ENCODE peak calls at places on chromosomes 3 and 15, in four cellular contexts. One of them, this sample, is unnamed.

GRCh38 chr3:23864954-23865353 is 51.8 kb downstream of the NKIRAS1 start:
- DNase-seq in upper lobe of right lung: no peak
- DNase-seq in SJSA1: no peak
- DNase-seq in CD8-positive, alpha-beta memory T cell: no peak
- DNase-seq in this sample: no peak

GRCh38 chr3:192920406-192920805 is 2.8 kb upstream of the MB21D2 start:
- DNase-seq in SJSA1: no peak
- DNase-seq in CD8-positive, alpha-beta memory T cell: no peak
- DNase-seq in upper lobe of right lung: no peak
- DNase-seq in this sample: no peak

GRCh38 chr3:160473233-160473632 is 23.6 kb upstream of the TRIM59 start:
- DNase-seq in CD8-positive, alpha-beta memory T cell: no peak
- DNase-seq in upper lobe of right lung: no peak
- DNase-seq in SJSA1: no peak
- DNase-seq in this sample: no peak

GRCh38 chr15:90388462-90389182 is 580 bp downstream of the IQGAP1 start:
- DNase-seq in CD8-positive, alpha-beta memory T cell: no peak
- DNase-seq in upper lobe of right lung: peak; percentile 90
- DNase-seq in SJSA1: peak; percentile 77
- DNase-seq in this sample: peak; percentile 90

GRCh38 chr3:60147249-60147648 is 1097.4 kb upstream of the CFAP20DC start:
- DNase-seq in CD8-positive, alpha-beta memory T cell: no peak
- DNase-seq in upper lobe of right lung: no peak
- DNase-seq in SJSA1: no peak
- DNase-seq in this sample: no peak

GRCh38 chr15:66993874-66994696 is 71.3 kb upstream of the SMAD3 start:
- DNase-seq in CD8-positive, alpha-beta memory T cell: no peak
- DNase-seq in SJSA1: no peak
- DNase-seq in upper lobe of right lung: no peak
- DNase-seq in this sample: no peak

GRCh38 chr3:86104154-86104553 is 886.8 kb downstream of the VGLL3 start:
- DNase-seq in upper lobe of right lung: no peak
- DNase-seq in SJSA1: no peak
- DNase-seq in CD8-positive, alpha-beta memory T cell: no peak
- DNase-seq in this sample: no peak

GRCh38 chr15:22887157-22887951 is 48.9 kb downstream of the NIPA2 start:
- DNase-seq in upper lobe of right lung: no peak
- DNase-seq in CD8-positive, alpha-beta memory T cell: no peak
- DNase-seq in SJSA1: peak; percentile 61
- DNase-seq in this sample: no peak

GRCh38 chr15:43492266-43492665 is 690 bp downstream of the TP53BP1 start:
- DNase-seq in SJSA1: no peak
- DNase-seq in CD8-positive, alpha-beta memory T cell: no peak
- DNase-seq in upper lobe of right lung: no peak
- DNase-seq in this sample: no peak

GRCh38 chr3:72310028-72310987 is 525.4 kb upstream of the PROK2 start:
- DNase-seq in SJSA1: peak; percentile 90
- DNase-seq in CD8-positive, alpha-beta memory T cell: peak; percentile 17
- DNase-seq in upper lobe of right lung: no peak
- DNase-seq in this sample: no peak

GRCh38 chr3:146164951-146165350 is 4.0 kb upstream of the PLOD2 start:
- DNase-seq in upper lobe of right lung: no peak
- DNase-seq in CD8-positive, alpha-beta memory T cell: no peak
- DNase-seq in SJSA1: no peak
- DNase-seq in this sample: no peak

GRCh38 chr15:65032823-65033537 is 3.5 kb upstream of the MTFMT start:
- DNase-seq in SJSA1: peak; percentile 79
- DNase-seq in upper lobe of right lung: peak; percentile 84
- DNase-seq in CD8-positive, alpha-beta memory T cell: peak; percentile 34
- DNase-seq in this sample: no peak

GRCh38 chr15:91348812-91349500 is 248.9 kb downstream of the SV2B start:
- DNase-seq in CD8-positive, alpha-beta memory T cell: no peak
- DNase-seq in SJSA1: no peak
- DNase-seq in upper lobe of right lung: no peak
- DNase-seq in this sample: no peak

GRCh38 chr3:43726511-43726910 is 35.8 kb downstream of the ABHD5 start:
- DNase-seq in CD8-positive, alpha-beta memory T cell: no peak
- DNase-seq in upper lobe of right lung: no peak
- DNase-seq in SJSA1: no peak
- DNase-seq in this sample: no peak

GRCh38 chr15:75030023-75030413 is 6.6 kb downstream of the PPCDC start:
- DNase-seq in CD8-positive, alpha-beta memory T cell: no peak
- DNase-seq in upper lobe of right lung: no peak
- DNase-seq in SJSA1: no peak
- DNase-seq in this sample: no peak

GRCh38 chr15:67520276-67520975 is 505 bp upstream of the C15orf61 start:
- DNase-seq in SJSA1: no peak
- DNase-seq in CD8-positive, alpha-beta memory T cell: no peak
- DNase-seq in upper lobe of right lung: no peak
- DNase-seq in this sample: peak; percentile 79

GRCh38 chr15:80504931-80505330 is 100.7 kb downstream of the ARNT2 start:
- DNase-seq in CD8-positive, alpha-beta memory T cell: no peak
- DNase-seq in SJSA1: no peak
- DNase-seq in upper lobe of right lung: no peak
- DNase-seq in this sample: no peak

GRCh38 chr3:46874430-46874829 is 3.1 kb upstream of the PTH1R start:
- DNase-seq in SJSA1: no peak
- DNase-seq in CD8-positive, alpha-beta memory T cell: no peak
- DNase-seq in upper lobe of right lung: no peak
- DNase-seq in this sample: no peak

GRCh38 chr15:24877174-24877573 is 77.6 kb upstream of the SNRPN start:
- DNase-seq in SJSA1: no peak
- DNase-seq in upper lobe of right lung: no peak
- DNase-seq in CD8-positive, alpha-beta memory T cell: no peak
- DNase-seq in this sample: no peak

GRCh38 chr3:9793161-9793781 is 389 bp downstream of the ARPC4 start:
- DNase-seq in upper lobe of right lung: peak; percentile 73
- DNase-seq in CD8-positive, alpha-beta memory T cell: no peak
- DNase-seq in SJSA1: peak; percentile 27
- DNase-seq in this sample: no peak

GRCh38 chr15:57479005-57479404 is 102.7 kb downstream of the CGNL1 start:
- DNase-seq in upper lobe of right lung: no peak
- DNase-seq in SJSA1: no peak
- DNase-seq in CD8-positive, alpha-beta memory T cell: no peak
- DNase-seq in this sample: no peak

GRCh38 chr15:74235962-74236361 is at the start of gene CCDC33:
- DNase-seq in SJSA1: no peak
- DNase-seq in CD8-positive, alpha-beta memory T cell: no peak
- DNase-seq in upper lobe of right lung: peak; percentile 78
- DNase-seq in this sample: no peak

GRCh38 chr15:31157644-31158069 is 56.1 kb upstream of the TRPM1 start:
- DNase-seq in SJSA1: no peak
- DNase-seq in upper lobe of right lung: no peak
- DNase-seq in CD8-positive, alpha-beta memory T cell: no peak
- DNase-seq in this sample: no peak

GRCh38 chr3:141401584-141402475 is 33.5 kb downstream of the ZBTB38 start:
- DNase-seq in CD8-positive, alpha-beta memory T cell: peak; percentile 62
- DNase-seq in upper lobe of right lung: peak; percentile 85
- DNase-seq in SJSA1: peak; percentile 35
- DNase-seq in this sample: no peak

GRCh38 chr3:194738254-194739093 is 52.8 kb downstream of the FAM43A start:
- DNase-seq in upper lobe of right lung: no peak
- DNase-seq in SJSA1: peak; percentile 28
- DNase-seq in CD8-positive, alpha-beta memory T cell: no peak
- DNase-seq in this sample: peak; percentile 51

GRCh38 chr15:51931638-51932037 is 39.9 kb downstream of the LEO1 start:
- DNase-seq in upper lobe of right lung: no peak
- DNase-seq in SJSA1: no peak
- DNase-seq in CD8-positive, alpha-beta memory T cell: no peak
- DNase-seq in this sample: no peak

GRCh38 chr15:101045835-101046691 is 126.9 kb downstream of the LRRK1 start:
- DNase-seq in CD8-positive, alpha-beta memory T cell: no peak
- DNase-seq in SJSA1: peak; percentile 18
- DNase-seq in upper lobe of right lung: peak; percentile 48
- DNase-seq in this sample: peak; percentile 62

GRCh38 chr3:133937756-133938601 is 42.3 kb upstream of the RAB6B start:
- DNase-seq in SJSA1: no peak
- DNase-seq in upper lobe of right lung: no peak
- DNase-seq in CD8-positive, alpha-beta memory T cell: no peak
- DNase-seq in this sample: peak; percentile 52

GRCh38 chr3:127820221-127820870 is 2.0 kb downstream of the MGLL start:
- DNase-seq in CD8-positive, alpha-beta memory T cell: no peak
- DNase-seq in SJSA1: no peak
- DNase-seq in upper lobe of right lung: peak; percentile 80
- DNase-seq in this sample: no peak
- H3K4me3 ChIP-seq in CD8-positive, alpha-beta memory T cell: no peak overlapping the region
- H3K4me3 ChIP-seq in SJSA1: no peak overlapping the region
- H3K4me3 ChIP-seq in upper lobe of right lung: peak overlapping the region; percentile 87
- H3K4me3 ChIP-seq in this sample: peak overlapping the region; percentile 74

GRCh38 chr3:8113649-8114048 is 388.0 kb upstream of the LMCD1 start:
- DNase-seq in SJSA1: no peak
- DNase-seq in CD8-positive, alpha-beta memory T cell: no peak
- DNase-seq in upper lobe of right lung: no peak
- DNase-seq in this sample: no peak

GRCh38 chr3:8110966-8111798 is 390.4 kb upstream of the LMCD1 start:
- DNase-seq in upper lobe of right lung: no peak
- DNase-seq in CD8-positive, alpha-beta memory T cell: peak; percentile 39
- DNase-seq in SJSA1: peak; percentile 59
- DNase-seq in this sample: no peak
- H3K4me3 ChIP-seq in upper lobe of right lung: peak overlapping the region; percentile 21
- H3K4me3 ChIP-seq in CD8-positive, alpha-beta memory T cell: no peak overlapping the region
- H3K4me3 ChIP-seq in SJSA1: no peak overlapping the region
- H3K4me3 ChIP-seq in this sample: no peak overlapping the region

GRCh38 chr3:61946925-61947324 is 385.6 kb downstream of the PTPRG start:
- DNase-seq in upper lobe of right lung: no peak
- DNase-seq in CD8-positive, alpha-beta memory T cell: no peak
- DNase-seq in SJSA1: no peak
- DNase-seq in this sample: no peak
- H3K4me3 ChIP-seq in upper lobe of right lung: no peak overlapping the region
- H3K4me3 ChIP-seq in CD8-positive, alpha-beta memory T cell: no peak overlapping the region
- H3K4me3 ChIP-seq in SJSA1: no peak overlapping the region
- H3K4me3 ChIP-seq in this sample: no peak overlapping the region

GRCh38 chr3:6861331-6861988 is 545 bp downstream of the GRM7 start:
- DNase-seq in CD8-positive, alpha-beta memory T cell: no peak
- DNase-seq in upper lobe of right lung: no peak
- DNase-seq in SJSA1: no peak
- DNase-seq in this sample: no peak
- H3K4me3 ChIP-seq in CD8-positive, alpha-beta memory T cell: no peak overlapping the region
- H3K4me3 ChIP-seq in upper lobe of right lung: no peak overlapping the region
- H3K4me3 ChIP-seq in SJSA1: no peak overlapping the region
- H3K4me3 ChIP-seq in this sample: peak overlapping the region; percentile 39

GRCh38 chr15:60396560-60396963 is 1.2 kb downstream of the ANXA2 start:
- DNase-seq in CD8-positive, alpha-beta memory T cell: no peak
- DNase-seq in upper lobe of right lung: no peak
- DNase-seq in SJSA1: peak; percentile 53
- DNase-seq in this sample: no peak
- H3K4me3 ChIP-seq in CD8-positive, alpha-beta memory T cell: peak overlapping the region; percentile 76
- H3K4me3 ChIP-seq in upper lobe of right lung: peak overlapping the region; percentile 84
- H3K4me3 ChIP-seq in SJSA1: peak overlapping the region; percentile 83
- H3K4me3 ChIP-seq in this sample: peak overlapping the region; percentile 96

DNA sequence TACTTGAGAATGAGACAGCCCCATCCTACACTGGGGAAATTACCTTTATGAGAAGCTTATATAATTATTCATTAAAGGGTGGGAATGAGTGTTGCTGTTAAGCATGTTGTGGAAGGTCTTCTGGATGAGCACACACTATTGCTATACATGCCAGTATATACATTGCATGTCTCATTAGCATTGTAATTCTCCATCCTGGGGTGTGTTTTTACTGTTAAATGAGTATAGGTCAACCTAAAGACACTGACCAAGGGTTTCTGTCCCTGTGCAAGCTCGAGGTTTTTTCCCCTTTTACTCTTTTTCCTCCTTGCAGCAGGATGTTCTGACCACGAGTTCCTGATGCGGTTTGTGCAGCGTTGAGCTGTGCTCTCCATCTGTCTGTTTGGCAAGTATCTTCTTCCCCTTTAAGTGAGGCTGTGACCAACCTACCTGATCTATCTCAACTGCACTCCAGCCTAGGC is 7.2 kb upstream of the IVD start:
- DNase-seq in upper lobe of right lung: no peak
- DNase-seq in SJSA1: no peak
- DNase-seq in CD8-positive, alpha-beta memory T cell: no peak
- DNase-seq in this sample: no peak
- H3K4me3 ChIP-seq in upper lobe of right lung: no peak overlapping the region
- H3K4me3 ChIP-seq in SJSA1: no peak overlapping the region
- H3K4me3 ChIP-seq in CD8-positive, alpha-beta memory T cell: no peak overlapping the region
- H3K4me3 ChIP-seq in this sample: no peak overlapping the region

GRCh38 chr3:152204218-152204617 is 64.5 kb upstream of the MBNL1 start:
- DNase-seq in SJSA1: no peak
- DNase-seq in upper lobe of right lung: no peak
- DNase-seq in CD8-positive, alpha-beta memory T cell: no peak
- DNase-seq in this sample: no peak
- H3K4me3 ChIP-seq in SJSA1: no peak overlapping the region
- H3K4me3 ChIP-seq in upper lobe of right lung: peak overlapping the region; percentile 35
- H3K4me3 ChIP-seq in CD8-positive, alpha-beta memory T cell: peak overlapping the region; percentile 33
- H3K4me3 ChIP-seq in this sample: no peak overlapping the region

This sample was measured in suprapubic skin.